ENCODE peak calls at places on chromosomes 4 and X, in ten cellular contexts. C, X, E, J, A, I, N, M, K and S are unnamed samples.

GRCh38 chr4:54659213-54660144 is 1.7 kb downstream of the KIT start:
- DNase-seq in E (no peak), N (peak), K (no peak), C (peak), M (no peak), I (no peak), A (no peak), J (peak), X (no peak), S (no peak)

GRCh38 chrX:143002206-143002605 is 23.5 kb upstream of the SPANXN4 start:
- DNase-seq in X (no peak), I (no peak), N (no peak), C (no peak), E (no peak), J (no peak), A (no peak), M (no peak), K (no peak), S (no peak)

GRCh38 chrX:144681501-144681900 is 565.8 kb upstream of the SPANXN1 start:
- DNase-seq in M (no peak), K (no peak), A (no peak), N (no peak), C (peak), J (no peak), X (no peak), I (no peak), E (no peak), S (no peak)

GRCh38 chrX:18938710-18939109 is 45.2 kb downstream of the PHKA2 start:
- DNase-seq in X (no peak), M (no peak), E (no peak), I (no peak), K (no peak), A (peak), C (no peak), J (no peak), N (no peak), S (peak)

GRCh38 chr4:184794470-184794869 is 31.3 kb downstream of the ACSL1 start:
- DNase-seq in N (no peak), M (no peak), E (no peak), X (no peak), A (no peak), I (no peak), C (no peak), J (no peak), K (no peak), S (no peak)

GRCh38 chr4:25953740-25954139 is 39.7 kb downstream of the SMIM20 start:
- DNase-seq in X (no peak), N (no peak), M (no peak), C (peak), J (peak), A (no peak), I (no peak), E (no peak), K (no peak), S (no peak)

GRCh38 chr4:181656748-181657147 is 586.5 kb upstream of the TENM3 start:
- DNase-seq in A (no peak), C (no peak), I (no peak), X (no peak), E (no peak), J (no peak), M (no peak), K (no peak), N (no peak), S (no peak)

GRCh38 chr4:141914746-141915145 is 278.4 kb downstream of the IL15 start:
- DNase-seq in N (no peak), A (no peak), E (no peak), K (no peak), I (no peak), J (no peak), X (no peak), M (no peak), C (no peak), S (no peak)

GRCh38 chr4:26185436-26185835 is 135.4 kb upstream of the RBPJ start:
- DNase-seq in K (no peak), J (no peak), M (no peak), N (no peak), E (no peak), I (no peak), C (no peak), X (no peak), A (no peak), S (no peak)

GRCh38 chr4:55312491-55313101 is 33.4 kb upstream of the SRD5A3 start:
- DNase-seq in C (peak), E (peak), I (peak), N (no peak), X (peak), A (peak), K (no peak), J (peak), M (no peak), S (no peak)

GRCh38 chr4:62431513-62431912 is 1231.4 kb downstream of the ADGRL3 start:
- DNase-seq in A (no peak), I (no peak), M (no peak), C (peak), N (no peak), E (no peak), K (no peak), J (no peak), X (no peak), S (no peak)

GRCh38 chr4:152098365-152099060 is 337.7 kb upstream of the GATB start:
- DNase-seq in N (no peak), X (no peak), E (no peak), A (no peak), K (no peak), C (no peak), J (no peak), I (no peak), M (no peak), S (no peak)

GRCh38 chr4:76002176-76002575 is 5.1 kb downstream of the CXCL9 start:
- DNase-seq in M (no peak), N (no peak), E (no peak), A (peak), C (peak), J (peak), X (no peak), K (no peak), I (no peak), S (no peak)

GRCh38 chr4:7905461-7905915 is 34.2 kb downstream of the AFAP1 start:
- DNase-seq in M (no peak), I (peak), C (no peak), J (no peak), N (peak), E (no peak), K (no peak), X (no peak), A (no peak), S (no peak)

GRCh38 chr4:57320217-57320616 is 210.0 kb upstream of the IGFBP7 start:
- DNase-seq in C (no peak), X (no peak), E (no peak), A (no peak), M (no peak), N (no peak), I (no peak), J (no peak), K (no peak), S (no peak)

GRCh38 chrX:13094780-13095425 is 50.5 kb upstream of the FAM9C start:
- DNase-seq in N (no peak), E (no peak), I (no peak), J (no peak), A (no peak), M (no peak), K (no peak), C (no peak), X (no peak), S (no peak)

GRCh38 chr4:154126276-154126675 is 337.4 kb upstream of the SFRP2 start:
- DNase-seq in C (peak), A (no peak), E (no peak), I (no peak), M (no peak), X (no peak), K (no peak), J (no peak), N (no peak), S (no peak)

GRCh38 chr4:1285790-1286553 is 3.7 kb upstream of the MAEA start:
- DNase-seq in J (no peak), A (no peak), N (no peak), C (peak), X (no peak), M (no peak), I (no peak), K (no peak), E (no peak), S (no peak)

GRCh38 chrX:30572678-30573077 is 4.9 kb downstream of the TASL start:
- DNase-seq in C (no peak), A (no peak), E (no peak), M (no peak), J (no peak), X (no peak), K (no peak), I (no peak), N (no peak), S (no peak)

GRCh38 chr4:143424276-143424675 is 87.6 kb downstream of the GAB1 start:
- DNase-seq in X (no peak), E (no peak), I (no peak), M (no peak), K (no peak), C (no peak), A (no peak), J (no peak), N (no peak), S (peak)

GRCh38 chrX:106177106-106177981 is 9.2 kb downstream of the PWWP3B start:
- DNase-seq in I (no peak), M (no peak), X (no peak), C (peak), N (peak), E (peak), J (no peak), K (no peak), A (no peak), S (peak)

GRCh38 chrX:153981771-153982533 is 9.4 kb downstream of the TMEM187 start:
- DNase-seq in J (no peak), X (peak), I (peak), A (no peak), C (no peak), N (no peak), K (no peak), M (no peak), E (peak), S (no peak)

GRCh38 chr4:140308366-140309123 is 64.9 kb upstream of the SCOC start:
- DNase-seq in K (no peak), E (peak), N (no peak), C (peak), J (no peak), M (no peak), A (no peak), I (peak), X (no peak), S (no peak)

GRCh38 chr4:142721187-142721586 is 124.9 kb downstream of the INPP4B start:
- DNase-seq in E (no peak), X (no peak), K (no peak), J (no peak), A (no peak), C (no peak), I (no peak), N (no peak), M (no peak), S (peak)

GRCh38 chr4:54218736-54219135 is 10.4 kb upstream of the PDGFRA start:
- DNase-seq in C (no peak), A (no peak), K (no peak), E (no peak), X (no peak), M (no peak), N (no peak), J (no peak), I (no peak), S (no peak)

GRCh38 chrX:15418041-15418706 is 34.0 kb upstream of the VEGFD start:
- DNase-seq in X (no peak), J (no peak), C (no peak), I (no peak), N (no peak), K (no peak), A (no peak), M (no peak), E (no peak), S (no peak)

GRCh38 chr4:42420120-42420519 is 22.8 kb downstream of the SHISA3 start:
- DNase-seq in C (no peak), J (no peak), I (no peak), M (no peak), N (no peak), E (no peak), A (no peak), K (no peak), X (no peak), S (no peak)

GRCh38 chr4:162115323-162115722 is 48.5 kb downstream of the FSTL5 start:
- DNase-seq in C (no peak), M (no peak), E (no peak), A (no peak), K (no peak), I (no peak), N (peak), X (no peak), J (no peak), S (no peak)

GRCh38 chr4:35491093-35491492 is 753.2 kb downstream of the ARAP2 start:
- DNase-seq in N (no peak), E (no peak), A (no peak), X (no peak), J (no peak), I (no peak), M (no peak), C (no peak), K (no peak), S (no peak)

GRCh38 chr4:137425281-137425680 is 107.0 kb downstream of the PCDH18 start:
- DNase-seq in X (no peak), J (no peak), K (no peak), N (no peak), I (no peak), C (no peak), M (no peak), A (no peak), E (no peak), S (no peak)

GRCh38 chr4:148454835-148455234 is 12.6 kb upstream of the NR3C2 start:
- DNase-seq in J (no peak), M (no peak), A (no peak), E (no peak), K (no peak), X (no peak), N (no peak), I (no peak), C (peak), S (no peak)